ENCODE peak calls at places on chromosomes 5 and 9, in four cellular contexts. A is activated T-cell treated with anti-CD3 and anti-CD28 coated beads for 1 hour, K is T-helper 1 cell, T is IMR-90. Q is an unnamed sample.

GRCh38 chr5:135705230-135705631 is 126.4 kb upstream of the CXCL14 start:
- DNase-seq in A (no peak), K (no peak), T (peak; percentile 2), Q (no peak)

GRCh38 chr9:128523199-128523925 is 18.8 kb downstream of the GLE1 start:
- DNase-seq in A (no peak), K (no peak), T (peak; percentile 67), Q (no peak)

GRCh38 chr5:149271717-149272558 is at the start of gene AFAP1L1:
- DNase-seq in A (no peak), K (no peak), T (peak; percentile 46), Q (no peak)

GRCh38 chr9:32431940-32432555 is 47.6 kb downstream of the ACO1 start:
- DNase-seq in A (peak; percentile 34), K (no peak), T (peak; percentile 64), Q (peak; percentile 61)

GRCh38 chr9:127172066-127172707 is 49.8 kb upstream of the ANGPTL2 start:
- DNase-seq in A (no peak), K (no peak), T (peak; percentile 64), Q (no peak)

GRCh38 chr5:38207343-38207742 is 51.0 kb upstream of the EGFLAM start:
- DNase-seq in A (no peak), K (no peak), T (peak; percentile 0), Q (no peak)

GRCh38 chr5:135031813-135032612 is 2.0 kb downstream of the PITX1 start:
- DNase-seq in A (no peak), K (no peak), T (no peak), Q (peak; percentile 68)

GRCh38 chr5:3381206-3381825 is 214.3 kb upstream of the IRX1 start:
- DNase-seq in A (no peak), K (no peak), T (no peak), Q (no peak)

GRCh38 chr9:127437497-127438264 is 13.5 kb downstream of the ZNF79 start:
- DNase-seq in A (no peak), K (peak; percentile 29), T (no peak), Q (no peak)

GRCh38 chr5:142110046-142110531 is 1.5 kb downstream of the NDFIP1 start:
- DNase-seq in A (no peak), K (no peak), T (peak; percentile 59), Q (peak; percentile 57)

GRCh38 chr5:103474671-103475070 is 87.9 kb downstream of the NUDT12 start:
- DNase-seq in A (no peak), K (no peak), T (no peak), Q (no peak)

GRCh38 chr5:136802382-136802781 is 437.0 kb upstream of the TRPC7 start:
- DNase-seq in A (no peak), K (no peak), T (peak; percentile 5), Q (peak; percentile 40)

GRCh38 chr9:87336914-87337333 is 160.7 kb upstream of the DAPK1 start:
- DNase-seq in A (no peak), K (no peak), T (peak; percentile 79), Q (peak; percentile 73)

GRCh38 chr5:63400079-63400478 is 562.2 kb downstream of the HTR1A start:
- DNase-seq in A (no peak), K (no peak), T (no peak), Q (no peak)

GRCh38 chr9:113614843-113615648 is 151.5 kb downstream of the RGS3 start:
- DNase-seq in A (no peak), K (no peak), T (peak; percentile 74), Q (no peak)

GRCh38 chr9:4762889-4763521 is 22.0 kb upstream of the AK3 start:
- DNase-seq in A (no peak), K (no peak), T (no peak), Q (no peak)

GRCh38 chr9:33852216-33852826 is 35.4 kb downstream of the UBE2R2 start:
- DNase-seq in A (peak; percentile 41), K (peak; percentile 38), T (peak; percentile 27), Q (peak; percentile 71)

GRCh38 chr5:166758151-166758550 is 1533.3 kb upstream of the WWC1 start:
- DNase-seq in A (no peak), K (no peak), T (no peak), Q (no peak)

GRCh38 chr5:6766558-6767191 is 53.4 kb downstream of the TENT4A start:
- DNase-seq in A (peak; percentile 22), K (no peak), T (peak; percentile 44), Q (no peak)

GRCh38 chr5:76604838-76605237 is 18.4 kb downstream of the F2RL2 start:
- DNase-seq in A (no peak), K (no peak), T (peak; percentile 64), Q (no peak)

GRCh38 chr9:35029852-35030251 is 40.3 kb downstream of the DNAJB5 start:
- DNase-seq in A (no peak), K (no peak), T (no peak), Q (no peak)

GRCh38 chr9:26687421-26687820 is 205.2 kb downstream of the CAAP1 start:
- DNase-seq in A (no peak), K (no peak), T (no peak), Q (no peak)

GRCh38 chr9:33256236-33256635 is 8.3 kb downstream of the BAG1 start:
- DNase-seq in A (no peak), K (no peak), T (no peak), Q (no peak)

GRCh38 chr5:109099081-109099480 is 310.7 kb downstream of the PJA2 start:
- DNase-seq in A (no peak), K (no peak), T (peak; percentile 54), Q (no peak)

GRCh38 chr5:133831506-133832224 is 136.8 kb downstream of the C5orf15 start:
- DNase-seq in A (no peak), K (no peak), T (peak; percentile 9), Q (no peak)

GRCh38 chr9:132878695-132879064 is at the start of gene SPACA9:
- DNase-seq in A (no peak), K (no peak), T (peak; percentile 11), Q (peak; percentile 64)

GRCh38 chr5:61653802-61654580 is 321.9 kb downstream of the ZSWIM6 start:
- DNase-seq in A (no peak), K (no peak), T (no peak), Q (no peak)

GRCh38 chr5:112165897-112166737 is 253.0 kb downstream of the EPB41L4A start:
- DNase-seq in A (no peak), K (no peak), T (no peak), Q (no peak)

GRCh38 chr5:78182838-78183237 is 111.7 kb downstream of the AP3B1 start:
- DNase-seq in A (no peak), K (no peak), T (no peak), Q (no peak)

GRCh38 chr5:6158974-6159863 is 219.1 kb downstream of the MED10 start:
- DNase-seq in A (no peak), K (no peak), T (peak; percentile 21), Q (no peak)

GRCh38 chr9:134959126-134959970 is 41.6 kb upstream of the FCN1 start:
- DNase-seq in A (no peak), K (no peak), T (no peak), Q (no peak)

GRCh38 chr9:77707696-77708095 is 59.6 kb upstream of the GNA14 start:
- DNase-seq in A (no peak), K (no peak), T (peak; percentile 99), Q (no peak)

GRCh38 chr5:73966411-73966810 is 340.4 kb downstream of the ARHGEF28 start:
- DNase-seq in A (no peak), K (no peak), T (no peak), Q (no peak)

GRCh38 chr9:136943291-136944093 is 1.0 kb downstream of the FBXW5 start:
- DNase-seq in A (peak; percentile 21), K (peak; percentile 13), T (no peak), Q (peak; percentile 74)

GRCh38 chr5:172175263-172175719 is 12.7 kb downstream of the STK10 start:
- DNase-seq in A (peak; percentile 80), K (peak; percentile 86), T (no peak), Q (peak; percentile 92)

GRCh38 chr9:28301281-28301680 is 728.0 kb upstream of the C9orf72 start:
- DNase-seq in A (no peak), K (no peak), T (no peak), Q (no peak)

GRCh38 chr9:76878933-76879332 is 27.0 kb downstream of the PRUNE2 start:
- DNase-seq in A (no peak), K (no peak), T (no peak), Q (no peak)